ENCODE peak calls at places on chromosome 12, in ten cellular contexts. V, J, H, W, C, X, B, L, I and T are unnamed samples.

GRCh38 chr12:100128509-100128908 is 14.2 kb downstream of the BLTP3B start:
- DNase-seq in L (peak; percentile 72), I (no peak), J (no peak), B (no peak), V (no peak), X (no peak), W (no peak), H (no peak), C (no peak), T (no peak)

GRCh38 chr12:82645414-82645813 is 41.3 kb upstream of the TMTC2 start:
- DNase-seq in H (no peak), C (no peak), V (no peak), I (no peak), W (no peak), J (no peak), X (no peak), L (peak; percentile 78), B (no peak), T (no peak)

GRCh38 chr12:51390457-51391046 is 654 bp downstream of the GALNT6 start:
- DNase-seq in C (no peak), J (no peak), V (no peak), X (no peak), B (no peak), I (no peak), H (no peak), L (no peak), W (no peak), T (no peak)

GRCh38 chr12:100741084-100741711 is 53.4 kb upstream of the ANO4 start:
- DNase-seq in W (no peak), B (no peak), X (no peak), V (no peak), L (peak; percentile 45), H (no peak), J (no peak), C (no peak), I (no peak), T (no peak)

GRCh38 chr12:47021298-47021697 is 58.1 kb upstream of the PCED1B start:
- DNase-seq in C (no peak), V (peak; percentile 30), H (no peak), W (no peak), L (peak; percentile 95), J (no peak), B (no peak), I (no peak), X (no peak), T (no peak)

GRCh38 chr12:128823216-128823915 is 392 bp downstream of the SLC15A4 start:
- DNase-seq in B (no peak), V (no peak), X (peak; percentile 62), I (peak; percentile 79), J (no peak), W (no peak), L (peak; percentile 7), C (no peak), H (peak; percentile 1), T (peak; percentile 37)

GRCh38 chr12:131250028-131250950 is 296.6 kb downstream of the ADGRD1 start:
- DNase-seq in J (no peak), W (no peak), L (no peak), B (peak; percentile 8), C (no peak), I (no peak), H (no peak), X (peak; percentile 42), V (no peak), T (no peak)

GRCh38 chr12:90801776-90802175 is 153.2 kb downstream of the CCER1 start:
- DNase-seq in V (no peak), J (no peak), X (no peak), W (no peak), I (no peak), L (peak; percentile 81), H (no peak), B (no peak), C (no peak), T (no peak)

GRCh38 chr12:121634836-121635235 is 8.5 kb downstream of the ORAI1 start:
- DNase-seq in I (no peak), W (no peak), H (no peak), V (no peak), L (no peak), X (no peak), B (no peak), C (no peak), J (no peak), T (no peak)

GRCh38 chr12:50353404-50353803 is 43.0 kb downstream of the FAM186A start:
- DNase-seq in L (no peak), C (no peak), V (no peak), W (no peak), I (peak; percentile 37), J (no peak), H (no peak), X (no peak), B (no peak), T (no peak)

GRCh38 chr12:126719886-126720666 is 1546.9 kb upstream of the TMEM132C start:
- DNase-seq in V (no peak), B (no peak), I (no peak), X (no peak), J (no peak), H (no peak), W (no peak), C (no peak), L (no peak), T (no peak)

GRCh38 chr12:130829391-130830245 is 9.4 kb downstream of the STX2 start:
- DNase-seq in L (no peak), H (no peak), V (no peak), X (no peak), J (no peak), B (no peak), W (no peak), C (no peak), I (no peak), T (no peak)

GRCh38 chr12:113302925-113303640 is 31.8 kb downstream of the SLC8B1 start:
- DNase-seq in H (no peak), B (no peak), J (no peak), X (no peak), C (no peak), V (no peak), W (no peak), L (no peak), I (no peak), T (no peak)

GRCh38 chr12:118035194-118036041 is 18.9 kb downstream of the RFC5 start:
- DNase-seq in X (no peak), V (no peak), B (no peak), H (no peak), I (no peak), J (no peak), C (no peak), W (no peak), L (no peak), T (no peak)

GRCh38 chr12:102740157-102741032 is 176.6 kb downstream of the PAH start:
- DNase-seq in V (no peak), C (no peak), I (no peak), H (no peak), L (peak; percentile 13), J (no peak), B (no peak), X (no peak), W (no peak), T (no peak)

GRCh38 chr12:53069621-53070410 is 9.4 kb downstream of the SPRYD3 start:
- DNase-seq in X (no peak), B (peak; percentile 42), H (no peak), V (no peak), W (no peak), I (no peak), L (no peak), J (no peak), C (no peak), T (no peak)

GRCh38 chr12:25034676-25035075 is 85.8 kb upstream of the BCAT1 start:
- DNase-seq in I (no peak), B (no peak), L (no peak), X (no peak), J (no peak), C (no peak), W (no peak), V (no peak), H (no peak), T (no peak)

GRCh38 chr12:88519802-88520435 is 60.4 kb downstream of the KITLG start:
- DNase-seq in X (no peak), H (no peak), C (no peak), B (no peak), I (no peak), J (no peak), V (no peak), L (peak; percentile 85), W (no peak), T (no peak)

GRCh38 chr12:6822461-6823135 is 977 bp downstream of the GPR162 start:
- DNase-seq in C (no peak), L (no peak), J (no peak), I (no peak), W (peak; percentile 42), V (no peak), H (no peak), X (no peak), B (no peak), T (no peak)
- H3K27me3 ChIP-seq in C (peaks cover 10% of the 10 kb centered on the region), L (peaks cover 23% of the 10 kb centered on the region), J (peaks cover 3% of the 10 kb centered on the region), I (no peaks in the 10 kb centered on the region), W (no peaks in the 10 kb centered on the region), V (peaks cover 23% of the 10 kb centered on the region), H (peaks cover 6% of the 10 kb centered on the region), X (peaks cover 27% of the 10 kb centered on the region), B (peaks cover 42% of the 10 kb centered on the region), T (peaks cover 11% of the 10 kb centered on the region)

GRCh38 chr12:48998497-48999353 is 450 bp downstream of the DDN start:
- DNase-seq in L (peak; percentile 31), J (no peak), W (no peak), B (no peak), I (peak; percentile 72), C (no peak), V (no peak), X (peak; percentile 53), H (no peak), T (peak; percentile 89)
- H3K27me3 ChIP-seq in L (peaks cover 5% of the 10 kb centered on the region), J (peaks cover 18% of the 10 kb centered on the region), W (peaks cover 11% of the 10 kb centered on the region), B (peaks cover 56% of the 10 kb centered on the region), I (no peaks in the 10 kb centered on the region), C (peaks cover 42% of the 10 kb centered on the region), V (peaks cover 36% of the 10 kb centered on the region), X (peaks cover 52% of the 10 kb centered on the region), H (peaks cover 37% of the 10 kb centered on the region), T (no peaks in the 10 kb centered on the region)

GRCh38 chr12:84804691-84805473 is 107.7 kb downstream of the SLC6A15 start:
- DNase-seq in L (no peak), C (no peak), W (no peak), J (no peak), B (no peak), H (no peak), X (no peak), V (no peak), I (no peak), T (no peak)
- H3K27me3 ChIP-seq in L (no peaks in the 10 kb centered on the region), C (no peaks in the 10 kb centered on the region), W (no peaks in the 10 kb centered on the region), J (no peaks in the 10 kb centered on the region), B (no peaks in the 10 kb centered on the region), H (no peaks in the 10 kb centered on the region), X (no peaks in the 10 kb centered on the region), V (no peaks in the 10 kb centered on the region), I (no peaks in the 10 kb centered on the region), T (no peaks in the 10 kb centered on the region)

DNA sequence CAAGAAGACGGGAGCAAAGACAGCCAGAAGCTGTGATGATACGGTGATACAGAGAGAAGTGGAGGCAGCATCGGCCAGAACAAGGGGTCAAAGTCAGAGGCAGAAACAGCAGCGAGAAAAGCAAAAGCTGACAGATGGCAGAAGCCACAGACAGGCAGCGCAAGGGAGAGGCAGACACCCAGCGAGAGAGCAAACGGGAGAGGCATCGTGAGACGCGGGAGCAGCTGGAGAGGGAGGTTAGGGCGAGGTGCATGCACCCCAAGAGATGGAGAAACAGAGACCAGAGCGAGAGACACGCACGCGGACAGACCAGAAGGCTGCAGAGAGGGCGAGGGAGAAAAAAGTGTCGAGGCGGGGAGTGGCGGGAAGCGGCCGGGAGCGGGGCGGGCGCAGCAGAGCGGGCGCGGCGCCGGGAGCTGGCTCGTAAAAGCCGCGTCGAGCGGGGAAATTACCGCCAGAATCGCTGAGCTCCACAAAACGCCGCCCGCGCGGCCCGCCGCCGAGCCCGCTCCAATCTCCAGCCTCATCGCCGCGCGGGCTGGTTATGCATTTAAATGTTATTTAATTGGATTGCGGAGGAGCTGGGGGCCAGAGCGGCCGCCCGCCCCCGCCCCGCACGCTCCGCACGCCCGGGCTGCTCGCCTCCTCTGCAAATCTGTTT is 15.6 kb downstream of the SMUG1 start:
- DNase-seq in H (no peak), X (peak; percentile 50), L (no peak), C (no peak), B (no peak), V (peak; percentile 9), J (no peak), W (peak; percentile 66), I (no peak), T (no peak)
- H3K27me3 ChIP-seq in H (peaks cover 28% of the 10 kb centered on the region), X (peaks cover 34% of the 10 kb centered on the region), L (peaks cover 29% of the 10 kb centered on the region), C (peaks cover 21% of the 10 kb centered on the region), B (peaks cover 23% of the 10 kb centered on the region), V (peaks cover 31% of the 10 kb centered on the region), J (peaks cover 41% of the 10 kb centered on the region), W (no peaks in the 10 kb centered on the region), I (no peaks in the 10 kb centered on the region), T (no peaks in the 10 kb centered on the region)